ENCODE peak calls at places on chromosomes 11 and 22, in nine cellular contexts. One of them, this sample, is unnamed.

GRCh38 chr11:124872280-124872679 is 7.0 kb downstream of the ROBO3 start:
- DNase-seq in AG10803: no peak
- DNase-seq in coronary artery: peak; percentile 58
- DNase-seq in upper lobe of right lung: no peak
- DNase-seq in fibroblast of lung: no peak
- DNase-seq in ovary: no peak
- DNase-seq in kidney: no peak
- DNase-seq in activated CD8-positive, alpha-beta T cell treated with anti-CD3 and anti-CD28 coated beads for 36 hours: no peak
- DNase-seq in left ventricle myocardium inferior: no peak
- DNase-seq in this sample: no peak

GRCh38 chr11:88447285-88447684 is 109.7 kb upstream of the CTSC start:
- DNase-seq in AG10803: no peak
- DNase-seq in coronary artery: no peak
- DNase-seq in upper lobe of right lung: no peak
- DNase-seq in fibroblast of lung: no peak
- DNase-seq in ovary: no peak
- DNase-seq in kidney: no peak
- DNase-seq in activated CD8-positive, alpha-beta T cell treated with anti-CD3 and anti-CD28 coated beads for 36 hours: no peak
- DNase-seq in left ventricle myocardium inferior: no peak
- DNase-seq in this sample: no peak

GRCh38 chr22:26170795-26171194 is 1.5 kb downstream of the SEZ6L start:
- DNase-seq in AG10803: no peak
- DNase-seq in coronary artery: no peak
- DNase-seq in upper lobe of right lung: no peak
- DNase-seq in fibroblast of lung: no peak
- DNase-seq in ovary: no peak
- DNase-seq in kidney: no peak
- DNase-seq in activated CD8-positive, alpha-beta T cell treated with anti-CD3 and anti-CD28 coated beads for 36 hours: peak; percentile 16
- DNase-seq in left ventricle myocardium inferior: peak; percentile 13
- DNase-seq in this sample: peak; percentile 18

GRCh38 chr11:129853508-129854228 is 38.0 kb downstream of the TMEM45B start:
- DNase-seq in AG10803: no peak
- DNase-seq in coronary artery: no peak
- DNase-seq in upper lobe of right lung: peak; percentile 80
- DNase-seq in fibroblast of lung: peak; percentile 8
- DNase-seq in ovary: peak; percentile 47
- DNase-seq in kidney: peak; percentile 85
- DNase-seq in activated CD8-positive, alpha-beta T cell treated with anti-CD3 and anti-CD28 coated beads for 36 hours: peak; percentile 74
- DNase-seq in left ventricle myocardium inferior: no peak
- DNase-seq in this sample: no peak

GRCh38 chr11:66003291-66003690 is 988 bp downstream of the BANF1 start:
- DNase-seq in AG10803: no peak
- DNase-seq in coronary artery: no peak
- DNase-seq in upper lobe of right lung: no peak
- DNase-seq in fibroblast of lung: no peak
- DNase-seq in ovary: no peak
- DNase-seq in kidney: peak; percentile 56
- DNase-seq in activated CD8-positive, alpha-beta T cell treated with anti-CD3 and anti-CD28 coated beads for 36 hours: no peak
- DNase-seq in left ventricle myocardium inferior: no peak
- DNase-seq in this sample: no peak

GRCh38 chr22:46317646-46318045 is 17.9 kb upstream of the TRMU start:
- DNase-seq in AG10803: no peak
- DNase-seq in coronary artery: no peak
- DNase-seq in upper lobe of right lung: no peak
- DNase-seq in fibroblast of lung: no peak
- DNase-seq in ovary: no peak
- DNase-seq in kidney: peak; percentile 65
- DNase-seq in activated CD8-positive, alpha-beta T cell treated with anti-CD3 and anti-CD28 coated beads for 36 hours: no peak
- DNase-seq in left ventricle myocardium inferior: no peak
- DNase-seq in this sample: no peak

GRCh38 chr11:66438009-66438503 is 592 bp downstream of the MRPL11 start:
- DNase-seq in AG10803: no peak
- DNase-seq in coronary artery: no peak
- DNase-seq in upper lobe of right lung: no peak
- DNase-seq in fibroblast of lung: no peak
- DNase-seq in ovary: no peak
- DNase-seq in kidney: no peak
- DNase-seq in activated CD8-positive, alpha-beta T cell treated with anti-CD3 and anti-CD28 coated beads for 36 hours: no peak
- DNase-seq in left ventricle myocardium inferior: no peak
- DNase-seq in this sample: no peak

GRCh38 chr11:96091476-96091875 is 167.6 kb upstream of the MTMR2 start:
- DNase-seq in AG10803: no peak
- DNase-seq in coronary artery: no peak
- DNase-seq in upper lobe of right lung: no peak
- DNase-seq in fibroblast of lung: no peak
- DNase-seq in ovary: no peak
- DNase-seq in kidney: no peak
- DNase-seq in activated CD8-positive, alpha-beta T cell treated with anti-CD3 and anti-CD28 coated beads for 36 hours: peak; percentile 33
- DNase-seq in left ventricle myocardium inferior: no peak
- DNase-seq in this sample: no peak

GRCh38 chr11:57144075-57144474 is 37.7 kb upstream of the LRRC55 start:
- DNase-seq in AG10803: no peak
- DNase-seq in coronary artery: no peak
- DNase-seq in upper lobe of right lung: no peak
- DNase-seq in fibroblast of lung: no peak
- DNase-seq in ovary: no peak
- DNase-seq in kidney: no peak
- DNase-seq in activated CD8-positive, alpha-beta T cell treated with anti-CD3 and anti-CD28 coated beads for 36 hours: no peak
- DNase-seq in left ventricle myocardium inferior: no peak
- DNase-seq in this sample: no peak

GRCh38 chr22:22216450-22216959 is 28.1 kb upstream of the VPREB1 start:
- DNase-seq in AG10803: no peak
- DNase-seq in coronary artery: no peak
- DNase-seq in upper lobe of right lung: no peak
- DNase-seq in fibroblast of lung: no peak
- DNase-seq in ovary: no peak
- DNase-seq in kidney: no peak
- DNase-seq in activated CD8-positive, alpha-beta T cell treated with anti-CD3 and anti-CD28 coated beads for 36 hours: no peak
- DNase-seq in left ventricle myocardium inferior: no peak
- DNase-seq in this sample: no peak

GRCh38 chr11:119460582-119460981 is 37.6 kb upstream of the THY1 start:
- DNase-seq in AG10803: peak; percentile 97
- DNase-seq in coronary artery: no peak
- DNase-seq in upper lobe of right lung: no peak
- DNase-seq in fibroblast of lung: peak; percentile 62
- DNase-seq in ovary: no peak
- DNase-seq in kidney: no peak
- DNase-seq in activated CD8-positive, alpha-beta T cell treated with anti-CD3 and anti-CD28 coated beads for 36 hours: no peak
- DNase-seq in left ventricle myocardium inferior: no peak
- DNase-seq in this sample: no peak

GRCh38 chr11:86067230-86068137 is 1.4 kb downstream of the PICALM start:
- DNase-seq in AG10803: no peak
- DNase-seq in coronary artery: no peak
- DNase-seq in upper lobe of right lung: no peak
- DNase-seq in fibroblast of lung: no peak
- DNase-seq in ovary: no peak
- DNase-seq in kidney: no peak
- DNase-seq in activated CD8-positive, alpha-beta T cell treated with anti-CD3 and anti-CD28 coated beads for 36 hours: no peak
- DNase-seq in left ventricle myocardium inferior: no peak
- DNase-seq in this sample: peak; percentile 39

GRCh38 chr11:69939551-69940245 is 120.5 kb upstream of the FGF3 start:
- DNase-seq in AG10803: no peak
- DNase-seq in coronary artery: peak; percentile 95
- DNase-seq in upper lobe of right lung: peak; percentile 68
- DNase-seq in fibroblast of lung: peak; percentile 75
- DNase-seq in ovary: peak; percentile 74
- DNase-seq in kidney: peak; percentile 91
- DNase-seq in activated CD8-positive, alpha-beta T cell treated with anti-CD3 and anti-CD28 coated beads for 36 hours: no peak
- DNase-seq in left ventricle myocardium inferior: peak; percentile 78
- DNase-seq in this sample: no peak

GRCh38 chr11:110095554-110095953 is 2.4 kb downstream of the ZC3H12C start:
- DNase-seq in AG10803: no peak
- DNase-seq in coronary artery: no peak
- DNase-seq in upper lobe of right lung: no peak
- DNase-seq in fibroblast of lung: peak; percentile 28
- DNase-seq in ovary: no peak
- DNase-seq in kidney: no peak
- DNase-seq in activated CD8-positive, alpha-beta T cell treated with anti-CD3 and anti-CD28 coated beads for 36 hours: no peak
- DNase-seq in left ventricle myocardium inferior: no peak
- DNase-seq in this sample: no peak

GRCh38 chr22:29109853-29110252 is 37.0 kb downstream of the KREMEN1 start:
- DNase-seq in AG10803: no peak
- DNase-seq in coronary artery: no peak
- DNase-seq in upper lobe of right lung: no peak
- DNase-seq in fibroblast of lung: peak; percentile 23
- DNase-seq in ovary: no peak
- DNase-seq in kidney: no peak
- DNase-seq in activated CD8-positive, alpha-beta T cell treated with anti-CD3 and anti-CD28 coated beads for 36 hours: no peak
- DNase-seq in left ventricle myocardium inferior: no peak
- DNase-seq in this sample: no peak

GRCh38 chr11:76237914-76238313 is 31.6 kb upstream of the WNT11 start:
- DNase-seq in AG10803: no peak
- DNase-seq in coronary artery: no peak
- DNase-seq in upper lobe of right lung: no peak
- DNase-seq in fibroblast of lung: no peak
- DNase-seq in ovary: no peak
- DNase-seq in kidney: no peak
- DNase-seq in activated CD8-positive, alpha-beta T cell treated with anti-CD3 and anti-CD28 coated beads for 36 hours: no peak
- DNase-seq in left ventricle myocardium inferior: no peak
- DNase-seq in this sample: no peak

GRCh38 chr11:2269601-2270321 is 627 bp downstream of the ASCL2 start:
- DNase-seq in AG10803: peak; percentile 44
- DNase-seq in coronary artery: peak; percentile 72
- DNase-seq in upper lobe of right lung: peak; percentile 82
- DNase-seq in fibroblast of lung: peak; percentile 68
- DNase-seq in ovary: peak; percentile 18
- DNase-seq in kidney: peak; percentile 88
- DNase-seq in activated CD8-positive, alpha-beta T cell treated with anti-CD3 and anti-CD28 coated beads for 36 hours: peak; percentile 48
- DNase-seq in left ventricle myocardium inferior: no peak
- DNase-seq in this sample: peak; percentile 44
- TF ChIP-seq CTCF in AG10803: no peak
- TF ChIP-seq CTCF in coronary artery: no peak
- TF ChIP-seq CTCF in upper lobe of right lung: peak; percentile 25
- TF ChIP-seq CTCF in fibroblast of lung: no peak
- TF ChIP-seq CTCF in ovary: no peak
- TF ChIP-seq CTCF in kidney: peak; percentile 21
- TF ChIP-seq CTCF in activated CD8-positive, alpha-beta T cell treated with anti-CD3 and anti-CD28 coated beads for 36 hours: no peak
- TF ChIP-seq CTCF in left ventricle myocardium inferior: no peak
- TF ChIP-seq CTCF in this sample: no peak

GRCh38 chr11:62831520-62832345 is at the start of gene STX5:
- DNase-seq in AG10803: peak; percentile 97
- DNase-seq in coronary artery: peak; percentile 99
- DNase-seq in upper lobe of right lung: peak; percentile 100
- DNase-seq in fibroblast of lung: peak; percentile 98
- DNase-seq in ovary: peak; percentile 99
- DNase-seq in kidney: peak; percentile 100
- DNase-seq in activated CD8-positive, alpha-beta T cell treated with anti-CD3 and anti-CD28 coated beads for 36 hours: peak; percentile 100
- DNase-seq in left ventricle myocardium inferior: peak; percentile 100
- DNase-seq in this sample: peak; percentile 97
- TF ChIP-seq CTCF in AG10803: no peak
- TF ChIP-seq CTCF in coronary artery: no peak
- TF ChIP-seq CTCF in upper lobe of right lung: no peak
- TF ChIP-seq CTCF in fibroblast of lung: no peak
- TF ChIP-seq CTCF in ovary: no peak
- TF ChIP-seq CTCF in kidney: no peak
- TF ChIP-seq CTCF in activated CD8-positive, alpha-beta T cell treated with anti-CD3 and anti-CD28 coated beads for 36 hours: no peak
- TF ChIP-seq CTCF in left ventricle myocardium inferior: no peak
- TF ChIP-seq CTCF in this sample: no peak

GRCh38 chr11:128745296-128746183 is 51.7 kb downstream of the FLI1 start:
- DNase-seq in AG10803: peak; percentile 72
- DNase-seq in coronary artery: no peak
- DNase-seq in upper lobe of right lung: no peak
- DNase-seq in fibroblast of lung: peak; percentile 43
- DNase-seq in ovary: no peak
- DNase-seq in kidney: no peak
- DNase-seq in activated CD8-positive, alpha-beta T cell treated with anti-CD3 and anti-CD28 coated beads for 36 hours: no peak
- DNase-seq in left ventricle myocardium inferior: no peak
- DNase-seq in this sample: no peak
- TF ChIP-seq CTCF in AG10803: peak; percentile 35
- TF ChIP-seq CTCF in coronary artery: no peak
- TF ChIP-seq CTCF in upper lobe of right lung: no peak
- TF ChIP-seq CTCF in fibroblast of lung: no peak
- TF ChIP-seq CTCF in ovary: no peak
- TF ChIP-seq CTCF in kidney: no peak
- TF ChIP-seq CTCF in activated CD8-positive, alpha-beta T cell treated with anti-CD3 and anti-CD28 coated beads for 36 hours: no peak
- TF ChIP-seq CTCF in left ventricle myocardium inferior: no peak
- TF ChIP-seq CTCF in this sample: no peak

GRCh38 chr11:132876301-132877071 is 655.8 kb downstream of the OPCML start:
- DNase-seq in AG10803: no peak
- DNase-seq in coronary artery: no peak
- DNase-seq in upper lobe of right lung: no peak
- DNase-seq in fibroblast of lung: peak; percentile 76
- DNase-seq in ovary: no peak
- DNase-seq in kidney: no peak
- DNase-seq in activated CD8-positive, alpha-beta T cell treated with anti-CD3 and anti-CD28 coated beads for 36 hours: no peak
- DNase-seq in left ventricle myocardium inferior: no peak
- DNase-seq in this sample: no peak
- TF ChIP-seq CTCF in AG10803: peak; percentile 6
- TF ChIP-seq CTCF in coronary artery: no peak
- TF ChIP-seq CTCF in upper lobe of right lung: no peak
- TF ChIP-seq CTCF in fibroblast of lung: no peak
- TF ChIP-seq CTCF in ovary: no peak
- TF ChIP-seq CTCF in kidney: no peak
- TF ChIP-seq CTCF in activated CD8-positive, alpha-beta T cell treated with anti-CD3 and anti-CD28 coated beads for 36 hours: no peak
- TF ChIP-seq CTCF in left ventricle myocardium inferior: no peak
- TF ChIP-seq CTCF in this sample: no peak

DNA sequence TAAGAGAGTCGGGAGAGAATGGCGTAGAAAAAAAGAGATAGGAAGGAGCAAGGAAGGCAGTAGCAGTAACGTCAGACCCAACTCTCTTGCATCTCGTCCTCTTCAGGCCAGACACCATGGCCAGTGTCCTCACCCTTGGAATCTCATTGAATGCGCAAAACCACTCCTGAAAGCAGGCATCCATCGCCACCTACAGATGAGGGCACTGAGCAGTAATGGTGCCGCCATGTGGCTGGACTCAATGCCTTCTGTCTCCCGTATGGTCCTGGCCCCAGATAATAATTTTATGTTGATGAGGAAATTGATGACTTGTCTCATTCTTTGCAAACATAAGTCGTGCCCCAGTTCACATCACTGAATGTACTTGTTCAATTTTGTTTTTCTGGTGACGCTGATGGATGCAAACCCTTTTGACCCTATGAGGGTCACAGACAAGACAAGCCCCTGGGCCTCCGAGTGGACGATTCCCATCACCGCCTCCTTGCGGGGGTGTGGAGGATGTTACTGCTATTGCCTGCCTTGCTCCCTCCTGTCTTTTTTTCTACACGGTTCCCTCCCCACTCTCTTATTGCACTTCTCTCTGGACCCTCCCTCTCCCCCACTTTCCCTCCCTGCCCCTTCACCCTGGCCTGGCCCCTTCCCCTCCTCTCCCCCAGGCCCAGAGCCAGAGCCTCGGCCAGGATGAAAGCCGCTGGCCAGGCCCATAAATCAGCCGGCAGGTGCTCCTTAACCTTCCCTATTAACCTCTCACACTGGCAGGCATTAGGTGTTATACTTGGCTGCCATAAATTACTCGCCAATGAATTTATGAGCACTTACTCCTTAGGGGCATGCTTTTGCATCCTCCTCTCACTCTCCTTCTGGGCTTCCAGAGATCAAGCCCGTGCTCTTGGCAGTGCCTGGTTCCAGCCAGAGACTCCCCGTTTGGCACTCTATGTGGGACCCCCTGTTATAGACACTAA is 18.1 kb upstream of the ALX4 start:
- DNase-seq in AG10803: no peak
- DNase-seq in coronary artery: no peak
- DNase-seq in upper lobe of right lung: peak; percentile 21
- DNase-seq in fibroblast of lung: no peak
- DNase-seq in ovary: no peak
- DNase-seq in kidney: peak; percentile 18
- DNase-seq in activated CD8-positive, alpha-beta T cell treated with anti-CD3 and anti-CD28 coated beads for 36 hours: no peak
- DNase-seq in left ventricle myocardium inferior: no peak
- DNase-seq in this sample: no peak
- TF ChIP-seq CTCF in AG10803: no peak
- TF ChIP-seq CTCF in coronary artery: no peak
- TF ChIP-seq CTCF in upper lobe of right lung: no peak
- TF ChIP-seq CTCF in fibroblast of lung: no peak
- TF ChIP-seq CTCF in ovary: no peak
- TF ChIP-seq CTCF in kidney: no peak
- TF ChIP-seq CTCF in activated CD8-positive, alpha-beta T cell treated with anti-CD3 and anti-CD28 coated beads for 36 hours: no peak
- TF ChIP-seq CTCF in left ventricle myocardium inferior: no peak
- TF ChIP-seq CTCF in this sample: no peak